ENCODE peak calls at places on chromosomes 2 and 18, in nine cellular contexts. K is stimulated activated CD4-positive, alpha-beta T cell treated with anti-CD3 and anti-CD28 coated beads, Interleukin-1b, Interleukin-23, amount 100 ng/mL, for 24 hours; F is NCI-H146; R is aorta; N is T-helper 9 cell; J is Caki2; B is astrocyte of the spinal cord; S is KBM-7; P is stimulated activated CD8-positive, alpha-beta memory T cell treated with anti-CD3 and anti-CD28 coated beads, Interleukin-7, amount 100 ng/mL, for 24 hours. V is an unnamed sample.

GRCh38 chr2:107633580-107634147 is 193.0 kb upstream of the RGPD4 start:
- DNase-seq in K (no peak), F (no peak), R (no peak), N (no peak), J (peak), B (peak), S (no peak), P (no peak), V (no peak)

GRCh38 chr2:138777996-138778395 is 2.2 kb downstream of the NXPH2 start:
- DNase-seq in K (no peak), F (no peak), R (no peak), N (no peak), J (peak), B (peak), S (no peak), P (no peak), V (peak)

GRCh38 chr18:44696892-44697291 is 16.2 kb downstream of the SETBP1 start:
- DNase-seq in K (no peak), F (no peak), R (no peak), N (no peak), J (no peak), B (no peak), S (no peak), P (no peak), V (no peak)

GRCh38 chr2:154855113-154855512 is 156.6 kb downstream of the KCNJ3 start:
- DNase-seq in K (no peak), F (no peak), R (no peak), N (no peak), J (no peak), B (no peak), S (no peak), P (no peak), V (no peak)

GRCh38 chr18:62054929-62055498 is 131.8 kb downstream of the PIGN start:
- DNase-seq in K (no peak), F (no peak), R (no peak), N (no peak), J (no peak), B (no peak), S (no peak), P (no peak), V (no peak)

GRCh38 chr2:71807969-71808451 is 339.7 kb downstream of the CYP26B1 start:
- DNase-seq in K (no peak), F (no peak), R (no peak), N (no peak), J (no peak), B (no peak), S (no peak), P (no peak), V (no peak)

GRCh38 chr2:42171396-42171971 is 2.3 kb downstream of the EML4 start:
- DNase-seq in K (no peak), F (no peak), R (no peak), N (no peak), J (peak), B (peak), S (peak), P (no peak), V (no peak)

GRCh38 chr2:168231609-168232241 is 15.7 kb downstream of the STK39 start:
- DNase-seq in K (no peak), F (no peak), R (no peak), N (no peak), J (no peak), B (no peak), S (no peak), P (no peak), V (no peak)

GRCh38 chr2:15038373-15039364 is 406.2 kb downstream of the LRATD1 start:
- DNase-seq in K (no peak), F (no peak), R (no peak), N (no peak), J (no peak), B (peak), S (peak), P (no peak), V (no peak)

GRCh38 chr2:178873912-178874311 is 66.7 kb upstream of the TTN start:
- DNase-seq in K (no peak), F (no peak), R (no peak), N (no peak), J (no peak), B (no peak), S (no peak), P (no peak), V (no peak)

GRCh38 chr18:80097201-80097600 is 11.9 kb upstream of the ADNP2 start:
- DNase-seq in K (no peak), F (no peak), R (no peak), N (no peak), J (no peak), B (no peak), S (no peak), P (no peak), V (no peak)

GRCh38 chr2:171706152-171706803 is 19.0 kb downstream of the DYNC1I2 start:
- DNase-seq in K (no peak), F (peak), R (no peak), N (no peak), J (peak), B (peak), S (peak), P (no peak), V (peak)

GRCh38 chr2:171318463-171318934 is 115.3 kb downstream of the METTL8 start:
- DNase-seq in K (no peak), F (no peak), R (peak), N (no peak), J (no peak), B (peak), S (no peak), P (no peak), V (peak)

GRCh38 chr2:229419158-229419557 is 148.1 kb upstream of the PID1 start:
- DNase-seq in K (no peak), F (no peak), R (no peak), N (no peak), J (no peak), B (no peak), S (no peak), P (no peak), V (no peak)

GRCh38 chr2:10305254-10305635 is 2.5 kb downstream of the HPCAL1 start:
- DNase-seq in K (no peak), F (no peak), R (no peak), N (peak), J (no peak), B (peak), S (peak), P (no peak), V (peak)

GRCh38 chr2:42072349-42073118 is 24.7 kb downstream of the PKDCC start:
- DNase-seq in K (no peak), F (peak), R (no peak), N (no peak), J (no peak), B (no peak), S (peak), P (no peak), V (no peak)

GRCh38 chr2:18719978-18720775 is 130.8 kb upstream of the NT5C1B start:
- DNase-seq in K (no peak), F (no peak), R (peak), N (no peak), J (peak), B (peak), S (no peak), P (no peak), V (peak)

GRCh38 chr2:85846411-85846810 is 42.4 kb downstream of the ST3GAL5 start:
- DNase-seq in K (no peak), F (no peak), R (no peak), N (no peak), J (no peak), B (peak), S (no peak), P (no peak), V (no peak)

GRCh38 chr2:20490300-20491181 is 43.7 kb downstream of the RHOB start:
- DNase-seq in K (no peak), F (no peak), R (peak), N (no peak), J (peak), B (peak), S (no peak), P (no peak), V (no peak)

GRCh38 chr2:218890369-218890768 is 9.7 kb downstream of the WNT10A start:
- DNase-seq in K (no peak), F (no peak), R (no peak), N (no peak), J (no peak), B (no peak), S (no peak), P (no peak), V (no peak)

GRCh38 chr2:96164459-96165184 is 19.4 kb upstream of the DUSP2 start:
- DNase-seq in K (no peak), F (no peak), R (peak), N (peak), J (no peak), B (no peak), S (no peak), P (no peak), V (no peak)

GRCh38 chr18:5455644-5456043 is 88.2 kb downstream of the EPB41L3 start:
- DNase-seq in K (no peak), F (no peak), R (no peak), N (no peak), J (no peak), B (peak), S (no peak), P (no peak), V (peak)

GRCh38 chr2:232473467-232473890 is 14.2 kb downstream of the ECEL1 start:
- DNase-seq in K (no peak), F (peak), R (no peak), N (no peak), J (no peak), B (no peak), S (no peak), P (no peak), V (no peak)

GRCh38 chr2:36352024-36352398 is 3.6 kb upstream of the CRIM1 start:
- DNase-seq in K (no peak), F (peak), R (no peak), N (no peak), J (peak), B (peak), S (peak), P (no peak), V (peak)

V was measured in endothelial cell of umbilical vein.